ENCODE peak calls at places on chromosomes 5 and 9, in ten cellular contexts. U is type B pancreatic cell, A is mucosa of descending colon, M is fibroblast of pulmonary artery, T is uterus, Q is progenitor cell of endocrine pancreas, I is PC-9, V is brain microvascular endothelial cell, J is tibial artery, Y is spleen. F is an unnamed sample.

GRCh38 chr9:100379862-100380261 is 27.1 kb upstream of the TEX10 start:
- DNase-seq in U (no peak), A (no peak), M (peak; percentile 75), T (no peak), Q (no peak), I (peak; percentile 12), V (peak; percentile 78), J (no peak), Y (no peak), F (no peak)

GRCh38 chr5:132253452-132254320 is 3.8 kb upstream of the PDLIM4 start:
- DNase-seq in U (no peak), A (no peak), M (no peak), T (no peak), Q (no peak), I (no peak), V (no peak), J (no peak), Y (peak; percentile 36), F (no peak)

GRCh38 chr5:172920995-172921394 is 38.2 kb upstream of the RPL26L1 start:
- DNase-seq in U (no peak), A (no peak), M (no peak), T (no peak), Q (no peak), I (no peak), V (no peak), J (no peak), Y (no peak), F (no peak)

GRCh38 chr5:68395844-68396523 is 180.4 kb downstream of the PIK3R1 start:
- DNase-seq in U (no peak), A (peak; percentile 53), M (no peak), T (no peak), Q (no peak), I (peak; percentile 26), V (no peak), J (no peak), Y (no peak), F (no peak)

GRCh38 chr9:90107864-90108263 is 503.1 kb downstream of the GADD45G start:
- DNase-seq in U (no peak), A (no peak), M (no peak), T (no peak), Q (no peak), I (no peak), V (no peak), J (no peak), Y (no peak), F (no peak)

GRCh38 chr5:159175547-159175946 is 33.8 kb downstream of the RNF145 start:
- DNase-seq in U (no peak), A (no peak), M (peak; percentile 52), T (no peak), Q (no peak), I (peak; percentile 33), V (no peak), J (no peak), Y (no peak), F (no peak)

GRCh38 chr5:93602261-93603149 is 19.5 kb downstream of the NR2F1 start:
- DNase-seq in U (no peak), A (no peak), M (no peak), T (no peak), Q (peak; percentile 30), I (no peak), V (no peak), J (no peak), Y (no peak), F (peak; percentile 56)

GRCh38 chr9:2271426-2271825 is 256.3 kb downstream of the SMARCA2 start:
- DNase-seq in U (no peak), A (no peak), M (peak; percentile 60), T (no peak), Q (no peak), I (no peak), V (no peak), J (no peak), Y (no peak), F (no peak)

GRCh38 chr5:88785396-88786216 is 97.4 kb downstream of the MEF2C start:
- DNase-seq in U (no peak), A (no peak), M (peak; percentile 94), T (peak; percentile 28), Q (no peak), I (peak; percentile 68), V (peak; percentile 93), J (no peak), Y (no peak), F (no peak)

GRCh38 chr5:91301459-91301858 is 81.7 kb downstream of the ARRDC3 start:
- DNase-seq in U (no peak), A (no peak), M (peak; percentile 89), T (no peak), Q (no peak), I (no peak), V (no peak), J (no peak), Y (no peak), F (no peak)

GRCh38 chr5:91306497-91306896 is 76.6 kb downstream of the ARRDC3 start:
- DNase-seq in U (no peak), A (no peak), M (no peak), T (no peak), Q (no peak), I (no peak), V (no peak), J (no peak), Y (no peak), F (no peak)

GRCh38 chr5:91302958-91303357 is 80.2 kb downstream of the ARRDC3 start:
- DNase-seq in U (no peak), A (no peak), M (no peak), T (no peak), Q (no peak), I (no peak), V (no peak), J (no peak), Y (no peak), F (no peak)

GRCh38 chr5:91305640-91306039 is 77.5 kb downstream of the ARRDC3 start:
- DNase-seq in U (no peak), A (no peak), M (no peak), T (no peak), Q (no peak), I (no peak), V (no peak), J (no peak), Y (no peak), F (no peak)

DNA sequence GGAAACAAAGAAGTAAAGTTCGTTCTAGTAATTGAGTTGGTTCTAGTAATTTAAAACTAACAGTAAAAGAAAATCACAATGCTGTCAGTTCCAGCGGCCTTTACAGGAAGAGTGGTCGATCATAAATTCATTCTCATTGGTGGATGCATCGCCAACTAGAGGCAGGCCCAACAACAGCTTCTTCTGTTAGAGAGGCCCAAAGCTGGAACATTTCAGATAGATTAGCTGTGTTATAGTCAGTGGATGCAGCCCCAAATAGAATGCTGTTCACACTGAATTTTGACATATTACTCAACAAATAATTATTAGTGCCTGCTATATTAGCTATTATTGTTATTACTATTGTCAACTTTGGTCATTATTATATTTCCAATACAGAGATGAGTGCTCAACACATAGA is 80.8 kb downstream of the ARRDC3 start:
- DNase-seq in U (no peak), A (no peak), M (no peak), T (no peak), Q (no peak), I (no peak), V (no peak), J (no peak), Y (no peak), F (no peak)
- TF ChIP-seq CTCF in U (no peak), A (no peak), M (no peak), T (no peak), Q (no peak), I (no peak), V (peak; percentile 41), J (no peak), Y (no peak), F (no peak)

DNA sequence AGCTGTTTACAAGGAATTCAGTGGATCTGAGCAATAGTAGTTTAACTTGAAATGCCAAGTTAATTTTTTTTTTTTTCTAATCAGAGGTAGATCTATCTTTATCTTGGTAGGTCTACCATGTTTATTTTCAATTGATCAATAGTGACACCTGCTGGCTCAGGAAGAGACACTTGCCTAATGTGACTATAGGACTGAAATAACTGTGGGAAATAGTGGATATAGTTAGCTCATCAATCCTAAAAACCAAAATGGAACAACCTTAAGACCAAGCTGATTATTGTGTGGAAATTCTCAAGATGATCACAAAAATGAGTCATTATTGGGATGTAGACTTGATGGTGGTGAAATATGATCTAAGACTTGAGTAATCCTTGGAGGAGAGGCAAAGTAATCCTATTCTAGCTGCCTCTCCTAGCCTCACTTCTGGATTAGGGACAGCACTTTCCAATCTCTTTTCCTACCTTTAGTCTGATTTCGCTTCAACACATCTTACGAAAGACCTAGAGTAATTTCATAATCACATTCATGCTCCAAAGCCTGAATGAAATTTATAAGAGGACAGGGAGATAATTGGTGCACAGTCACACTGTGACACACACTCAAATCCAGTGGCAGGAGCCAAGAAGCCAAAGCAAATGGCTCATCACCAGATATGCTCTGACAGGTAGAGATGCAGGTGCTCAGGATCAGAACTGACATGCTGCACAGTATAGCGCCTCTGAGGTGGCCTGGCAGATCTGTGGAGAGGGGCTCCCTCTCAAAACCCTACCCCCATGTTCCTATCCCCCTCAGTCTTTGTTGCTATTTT is 156.3 kb downstream of the HMHB1 start:
- DNase-seq in U (no peak), A (no peak), M (peak; percentile 65), T (no peak), Q (no peak), I (peak; percentile 21), V (peak; percentile 39), J (no peak), Y (no peak), F (no peak)
- TF ChIP-seq CTCF in U (peak; percentile 70), A (no peak), M (peak; percentile 44), T (peak; percentile 10), Q (peak; percentile 25), I (peak; percentile 68), V (peak; percentile 51), J (peak; percentile 14), Y (no peak), F (no peak)

GRCh38 chr9:118595719-118596305 is 773.4 kb downstream of the BRINP1 start:
- DNase-seq in U (no peak), A (no peak), M (peak; percentile 23), T (no peak), Q (no peak), I (peak; percentile 48), V (peak; percentile 51), J (no peak), Y (no peak), F (no peak)
- TF ChIP-seq CTCF in U (peak; percentile 73), A (no peak), M (peak; percentile 10), T (no peak), Q (peak; percentile 60), I (peak; percentile 63), V (peak; percentile 69), J (peak; percentile 20), Y (no peak), F (no peak)

GRCh38 chr5:36066001-36066539 is 612 bp downstream of the UGT3A2 start:
- DNase-seq in U (no peak), A (no peak), M (no peak), T (no peak), Q (no peak), I (no peak), V (no peak), J (no peak), Y (no peak), F (no peak)

GRCh38 chr5:36068751-36069281 is 2.1 kb upstream of the UGT3A2 start:
- DNase-seq in U (no peak), A (no peak), M (no peak), T (no peak), Q (no peak), I (no peak), V (no peak), J (no peak), Y (no peak), F (no peak)

GRCh38 chr5:36070687-36071571 is 4.2 kb upstream of the UGT3A2 start:
- DNase-seq in U (no peak), A (no peak), M (no peak), T (no peak), Q (no peak), I (no peak), V (no peak), J (no peak), Y (no peak), F (no peak)

GRCh38 chr5:36066540-36067210 is at the start of gene UGT3A2:
- DNase-seq in U (no peak), A (no peak), M (no peak), T (no peak), Q (no peak), I (no peak), V (no peak), J (no peak), Y (no peak), F (no peak)
- TF ChIP-seq CTCF in U (no peak), A (no peak), M (no peak), T (no peak), Q (no peak), I (no peak), V (no peak), J (no peak), Y (no peak), F (no peak)